ENCODE peak calls at places on chromosome 17, in six cellular contexts. J, A, H, L, Q and V are unnamed samples.

GRCh38 chr17:78905111-78905510 is 2.1 kb upstream of the CEP295NL start:
- DNase-seq in J (no peak), A (no peak), H (no peak), L (no peak), Q (no peak), V (no peak)

GRCh38 chr17:38885044-38885727 is 15.3 kb downstream of the LASP1 start:
- DNase-seq in J (no peak), A (no peak), H (no peak), L (no peak), Q (no peak), V (no peak)

GRCh38 chr17:57599271-57600045 is 145.6 kb downstream of the CCDC182 start:
- DNase-seq in J (no peak), A (no peak), H (no peak), L (peak; percentile 66), Q (no peak), V (no peak)

GRCh38 chr17:77140878-77141767 is at the start of gene SEC14L1:
- DNase-seq in J (peak; percentile 28), A (no peak), H (no peak), L (peak; percentile 54), Q (no peak), V (no peak)

GRCh38 chr17:82490512-82491195 is 28.9 kb upstream of the FOXK2 start:
- DNase-seq in J (no peak), A (no peak), H (no peak), L (no peak), Q (peak; percentile 80), V (no peak)

GRCh38 chr17:4234406-4234805 is 29.4 kb downstream of the ANKFY1 start:
- DNase-seq in J (no peak), A (no peak), H (no peak), L (no peak), Q (no peak), V (no peak)

GRCh38 chr17:39939588-39940419 is 12.3 kb downstream of the LRRC3C start:
- DNase-seq in J (no peak), A (no peak), H (peak; percentile 65), L (peak; percentile 43), Q (no peak), V (no peak)

GRCh38 chr17:32558997-32559650 is 72.3 kb downstream of the CDK5R1 start:
- DNase-seq in J (no peak), A (no peak), H (no peak), L (peak; percentile 36), Q (no peak), V (no peak)

GRCh38 chr17:57481901-57482300 is 225.6 kb downstream of the MSI2 start:
- DNase-seq in J (no peak), A (no peak), H (no peak), L (no peak), Q (no peak), V (no peak)

GRCh38 chr17:68288804-68289203 is 2.1 kb downstream of the SLC16A6 start:
- DNase-seq in J (no peak), A (no peak), H (no peak), L (peak; percentile 61), Q (no peak), V (no peak)

GRCh38 chr17:7336240-7337175 is at the start of gene ACAP1:
- DNase-seq in J (no peak), A (no peak), H (no peak), L (peak; percentile 83), Q (no peak), V (no peak)

GRCh38 chr17:51425793-51426192 is 165.4 kb downstream of the UTP18 start:
- DNase-seq in J (no peak), A (no peak), H (no peak), L (no peak), Q (no peak), V (no peak)

GRCh38 chr17:38451030-38451839 is 23.0 kb downstream of the ARHGAP23 start:
- DNase-seq in J (no peak), A (no peak), H (peak; percentile 75), L (no peak), Q (no peak), V (no peak)

GRCh38 chr17:15263680-15264079 is 1.4 kb downstream of the PMP22 start:
- DNase-seq in J (no peak), A (no peak), H (no peak), L (no peak), Q (no peak), V (no peak)

GRCh38 chr17:49787932-49788442 is 494 bp upstream of the KAT7 start:
- DNase-seq in J (no peak), A (no peak), H (no peak), L (no peak), Q (no peak), V (no peak)

GRCh38 chr17:17080181-17080631 is 37.9 kb downstream of the MPRIP start:
- DNase-seq in J (no peak), A (no peak), H (no peak), L (no peak), Q (no peak), V (no peak)

GRCh38 chr17:37259030-37259735 is 116.6 kb upstream of the C17orf78 start:
- DNase-seq in J (no peak), A (no peak), H (no peak), L (no peak), Q (no peak), V (no peak)

GRCh38 chr17:82458885-82459424 is 414 bp downstream of the NARF start:
- DNase-seq in J (no peak), A (no peak), H (no peak), L (peak; percentile 52), Q (no peak), V (no peak)

GRCh38 chr17:156094-156621 is 18.8 kb downstream of the SCGB1C2 start:
- DNase-seq in J (no peak), A (no peak), H (no peak), L (no peak), Q (no peak), V (no peak)

GRCh38 chr17:74485012-74485743 is 18.7 kb downstream of the CD300A start:
- DNase-seq in J (no peak), A (no peak), H (no peak), L (no peak), Q (no peak), V (no peak)